ENCODE peak calls at places on chromosomes 7 and 10, in five cellular contexts. V, M, D, K and X are unnamed samples.

GRCh38 chr7:70881470-70881869 is 250.5 kb upstream of the GALNT17 start:
- DNase-seq in K (no peak), D (no peak), V (no peak), M (no peak), X (no peak)

GRCh38 chr7:139482662-139483466 is 609 bp downstream of the KLRG2 start:
- DNase-seq in M (no peak), D (peak; percentile 31), K (no peak), V (no peak), X (no peak)

GRCh38 chr10:78378192-78378591 is 344.5 kb downstream of the RPS24 start:
- DNase-seq in M (no peak), K (no peak), V (no peak), D (no peak), X (no peak)

GRCh38 chr10:21279217-21279575 is 246.3 kb downstream of the SKIDA1 start:
- DNase-seq in M (no peak), V (no peak), D (no peak), K (no peak), X (no peak)

GRCh38 chr7:45890902-45891461 is 2.7 kb downstream of the IGFBP1 start:
- DNase-seq in K (no peak), V (no peak), M (peak; percentile 31), D (peak; percentile 42), X (no peak)

GRCh38 chr7:134755422-134756022 is 23.9 kb upstream of the CALD1 start:
- DNase-seq in M (no peak), K (no peak), D (no peak), V (no peak), X (peak; percentile 68)

GRCh38 chr10:4347397-4347796 is 478.6 kb upstream of the AKR1E2 start:
- DNase-seq in V (no peak), K (no peak), M (no peak), D (no peak), X (no peak)

GRCh38 chr7:132117181-132117580 is 459.1 kb downstream of the PLXNA4 start:
- DNase-seq in D (no peak), K (no peak), V (peak; percentile 97), M (no peak), X (no peak)

GRCh38 chr10:100518761-100519241 is 860 bp downstream of the SEC31B start:
- DNase-seq in V (peak; percentile 58), D (peak; percentile 58), M (peak; percentile 73), K (peak; percentile 51), X (peak; percentile 47)

GRCh38 chr7:157575181-157575580 is 238.4 kb downstream of the DNAJB6 start:
- DNase-seq in K (no peak), D (no peak), V (no peak), M (no peak), X (no peak)
- H3K9me3 ChIP-seq in K (no peaks in the 10 kb centered on the region), D (no peaks in the 10 kb centered on the region), V (no peaks in the 10 kb centered on the region), M (no peaks in the 10 kb centered on the region), X (no peaks in the 10 kb centered on the region)

DNA sequence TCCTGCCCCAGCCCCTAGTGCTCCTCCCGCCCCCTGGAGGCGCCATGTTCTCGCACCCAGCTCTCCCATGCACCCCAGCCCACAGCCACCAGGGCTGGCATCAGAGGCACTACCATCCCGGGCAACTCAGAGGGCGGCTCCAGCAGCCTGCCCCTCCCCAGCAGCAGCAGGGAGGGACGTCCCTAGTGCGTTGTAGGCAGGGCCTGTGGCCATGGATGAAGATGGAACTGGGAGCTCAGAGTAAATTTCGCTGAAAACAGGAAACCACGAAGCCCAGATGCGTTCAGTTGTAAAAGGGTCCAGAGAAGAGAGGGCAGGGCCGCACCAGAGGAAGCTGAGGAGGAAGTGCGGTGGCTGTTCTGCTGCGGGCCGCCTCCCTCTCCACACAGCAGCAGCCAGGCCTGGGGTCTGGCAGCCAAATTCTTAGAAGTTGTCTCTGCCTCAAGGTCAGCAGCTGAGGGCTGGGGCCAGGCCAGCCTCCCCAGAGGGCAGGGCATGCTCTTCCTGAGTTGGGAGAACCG is 24.6 kb downstream of the VSIR start:
- DNase-seq in M (peak; percentile 74), K (peak; percentile 61), D (no peak), V (no peak), X (peak; percentile 49)
- H3K4me1 ChIP-seq in M (peaks cover 36% of the 10 kb centered on the region), K (peaks cover 5% of the 10 kb centered on the region), D (peaks cover 4% of the 10 kb centered on the region), V (peaks cover 13% of the 10 kb centered on the region), X (peaks cover 33% of the 10 kb centered on the region)

GRCh38 chr7:158361326-158361946 is 226.2 kb downstream of the PTPRN2 start:
- DNase-seq in D (no peak), V (no peak), M (no peak), K (no peak), X (no peak)
- H3K9me3 ChIP-seq in D (no peaks in the 10 kb centered on the region), V (peaks cover 3% of the 10 kb centered on the region), M (no peaks in the 10 kb centered on the region), K (peaks cover under 1% of the 10 kb centered on the region), X (peaks cover 18% of the 10 kb centered on the region)

GRCh38 chr7:18343047-18343446 is 152.5 kb upstream of the HDAC9 start:
- DNase-seq in V (no peak), K (no peak), M (no peak), D (no peak), X (no peak)

GRCh38 chr7:18337425-18337824 is 158.1 kb upstream of the HDAC9 start:
- DNase-seq in V (no peak), M (no peak), D (no peak), K (no peak), X (no peak)

GRCh38 chr7:18337023-18337422 is 158.5 kb upstream of the HDAC9 start:
- DNase-seq in M (no peak), D (no peak), K (no peak), V (no peak), X (no peak)

GRCh38 chr7:18341756-18342155 is 153.8 kb upstream of the HDAC9 start:
- DNase-seq in V (no peak), M (no peak), K (no peak), D (no peak), X (no peak)

DNA sequence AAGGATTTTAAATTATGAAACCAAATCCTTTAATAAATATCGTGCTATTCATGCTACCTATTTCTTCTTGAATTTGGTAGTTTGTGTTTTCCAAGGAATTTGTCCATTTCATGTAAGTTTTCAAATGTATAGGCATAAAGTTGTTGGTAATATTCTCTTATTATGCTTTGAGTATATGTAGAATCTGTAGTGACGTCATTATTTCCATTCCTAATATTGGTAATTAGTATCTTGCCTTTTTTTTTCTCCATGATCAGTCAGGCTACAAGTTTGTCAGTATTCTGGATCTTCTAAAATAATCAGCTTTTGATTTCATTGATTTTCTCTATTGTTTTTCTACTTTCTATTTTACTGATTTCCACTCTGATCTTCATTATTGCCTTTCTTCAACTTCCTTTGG is 156.6 kb upstream of the HDAC9 start:
- DNase-seq in V (no peak), D (no peak), K (no peak), M (no peak), X (no peak)
- H3K4me1 ChIP-seq in V (no peaks in the 10 kb centered on the region), D (no peaks in the 10 kb centered on the region), K (no peaks in the 10 kb centered on the region), M (no peaks in the 10 kb centered on the region), X (no peaks in the 10 kb centered on the region)

DNA sequence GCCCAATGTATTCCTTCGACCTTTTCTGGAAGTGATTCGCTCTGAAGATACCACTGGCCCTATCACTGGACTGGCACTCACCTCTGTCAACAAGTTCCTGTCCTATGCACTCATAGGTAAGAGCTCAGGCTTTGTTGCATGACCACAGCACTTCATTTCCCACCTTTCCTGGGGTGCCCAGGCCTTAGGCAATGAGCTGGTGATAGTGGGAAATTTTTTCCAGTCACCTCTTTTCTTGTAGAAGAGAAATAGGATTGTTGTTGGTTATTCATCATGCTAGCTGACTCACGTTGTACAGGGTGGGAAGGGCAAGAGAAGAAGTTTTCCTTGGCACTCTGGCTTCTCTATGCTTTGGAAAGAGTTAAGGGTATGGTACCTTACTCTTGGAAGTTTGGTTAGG is 51.4 kb upstream of the NFKB2 start:
- DNase-seq in K (no peak), M (no peak), V (no peak), D (no peak), X (no peak)
- H3K9me3 ChIP-seq in K (no peaks in the 10 kb centered on the region), M (no peaks in the 10 kb centered on the region), V (no peaks in the 10 kb centered on the region), D (no peaks in the 10 kb centered on the region), X (no peaks in the 10 kb centered on the region)